ENCODE peak calls at places on chromosomes 2 and 18, in nine cellular contexts. One of them, this sample, is unnamed.

GRCh38 chr2:222960126-222960525 is 91.9 kb upstream of the KCNE4 start:
- DNase-seq in KG1: no peak
- DNase-seq in GM20000: peak; percentile 16
- DNase-seq in left lung: no peak
- DNase-seq in stimulated activated CD8-positive, alpha-beta memory T cell treated with anti-CD3 and anti-CD28 coated beads, Interleukin-15, amount 100 ng/mL, for 24 hours: no peak
- DNase-seq in GM04503: no peak
- DNase-seq in germinal center: no peak
- DNase-seq in GM23338: no peak
- DNase-seq in H54: no peak
- DNase-seq in this sample: no peak

GRCh38 chr2:188307850-188308283 is 16.2 kb downstream of the GULP1 start:
- DNase-seq in KG1: no peak
- DNase-seq in stimulated activated CD8-positive, alpha-beta memory T cell treated with anti-CD3 and anti-CD28 coated beads, Interleukin-15, amount 100 ng/mL, for 24 hours: no peak
- DNase-seq in left lung: no peak
- DNase-seq in GM20000: no peak
- DNase-seq in H54: no peak
- DNase-seq in GM23338: no peak
- DNase-seq in germinal center: no peak
- DNase-seq in GM04503: no peak
- DNase-seq in this sample: no peak

GRCh38 chr2:233362742-233363141 is 8.4 kb downstream of the DGKD start:
- DNase-seq in GM04503: no peak
- DNase-seq in stimulated activated CD8-positive, alpha-beta memory T cell treated with anti-CD3 and anti-CD28 coated beads, Interleukin-15, amount 100 ng/mL, for 24 hours: no peak
- DNase-seq in H54: no peak
- DNase-seq in KG1: no peak
- DNase-seq in left lung: no peak
- DNase-seq in GM20000: no peak
- DNase-seq in germinal center: no peak
- DNase-seq in GM23338: no peak
- DNase-seq in this sample: no peak

GRCh38 chr2:197969391-197969893 is 165.0 kb downstream of the PLCL1 start:
- DNase-seq in KG1: no peak
- DNase-seq in GM04503: peak; percentile 49
- DNase-seq in stimulated activated CD8-positive, alpha-beta memory T cell treated with anti-CD3 and anti-CD28 coated beads, Interleukin-15, amount 100 ng/mL, for 24 hours: no peak
- DNase-seq in GM20000: no peak
- DNase-seq in GM23338: no peak
- DNase-seq in germinal center: no peak
- DNase-seq in left lung: no peak
- DNase-seq in H54: no peak
- DNase-seq in this sample: peak; percentile 15

GRCh38 chr2:201257381-201257940 is 2.9 kb upstream of the CASP8 start:
- DNase-seq in H54: peak; percentile 31
- DNase-seq in germinal center: peak; percentile 79
- DNase-seq in stimulated activated CD8-positive, alpha-beta memory T cell treated with anti-CD3 and anti-CD28 coated beads, Interleukin-15, amount 100 ng/mL, for 24 hours: no peak
- DNase-seq in GM20000: peak; percentile 53
- DNase-seq in GM23338: no peak
- DNase-seq in KG1: peak; percentile 90
- DNase-seq in left lung: no peak
- DNase-seq in GM04503: no peak
- DNase-seq in this sample: no peak

GRCh38 chr2:36889782-36890181 is 76.6 kb downstream of the STRN start:
- DNase-seq in left lung: no peak
- DNase-seq in GM20000: no peak
- DNase-seq in GM23338: no peak
- DNase-seq in H54: peak; percentile 49
- DNase-seq in GM04503: peak; percentile 69
- DNase-seq in stimulated activated CD8-positive, alpha-beta memory T cell treated with anti-CD3 and anti-CD28 coated beads, Interleukin-15, amount 100 ng/mL, for 24 hours: no peak
- DNase-seq in KG1: no peak
- DNase-seq in germinal center: no peak
- DNase-seq in this sample: peak; percentile 69

GRCh38 chr2:192437653-192438052 is 242.9 kb upstream of the TMEFF2 start:
- DNase-seq in GM23338: peak; percentile 5
- DNase-seq in left lung: no peak
- DNase-seq in germinal center: no peak
- DNase-seq in KG1: no peak
- DNase-seq in H54: no peak
- DNase-seq in stimulated activated CD8-positive, alpha-beta memory T cell treated with anti-CD3 and anti-CD28 coated beads, Interleukin-15, amount 100 ng/mL, for 24 hours: no peak
- DNase-seq in GM04503: no peak
- DNase-seq in GM20000: no peak
- DNase-seq in this sample: no peak

GRCh38 chr18:69617408-69617807 is 216.7 kb downstream of the DOK6 start:
- DNase-seq in GM04503: no peak
- DNase-seq in GM23338: no peak
- DNase-seq in H54: no peak
- DNase-seq in stimulated activated CD8-positive, alpha-beta memory T cell treated with anti-CD3 and anti-CD28 coated beads, Interleukin-15, amount 100 ng/mL, for 24 hours: no peak
- DNase-seq in KG1: no peak
- DNase-seq in left lung: no peak
- DNase-seq in germinal center: no peak
- DNase-seq in GM20000: no peak
- DNase-seq in this sample: no peak

GRCh38 chr2:236674646-236675045 is 105.0 kb downstream of the ACKR3 start:
- DNase-seq in GM20000: no peak
- DNase-seq in GM23338: no peak
- DNase-seq in H54: no peak
- DNase-seq in left lung: no peak
- DNase-seq in germinal center: no peak
- DNase-seq in stimulated activated CD8-positive, alpha-beta memory T cell treated with anti-CD3 and anti-CD28 coated beads, Interleukin-15, amount 100 ng/mL, for 24 hours: no peak
- DNase-seq in GM04503: no peak
- DNase-seq in KG1: no peak
- DNase-seq in this sample: no peak

This sample was measured in AG09319.